ENCODE peak calls at places on chromosome 15, in eight cellular contexts. N is SJCRH30; I is substantia nigra; Z is left ventricle myocardium inferior; L is cardiac muscle cell; M is SK-N-SH; D is CD8-positive, alpha-beta T cell; H is HCT116. T is an unnamed sample.

GRCh38 chr15:100201376-100202280 is 140.1 kb downstream of the ADAMTS17 start:
- DNase-seq in N (no peak), I (no peak), D (peak), H (no peak), L (no peak), Z (no peak), M (peak), T (no peak)

GRCh38 chr15:57382222-57382621 is 5.9 kb downstream of the CGNL1 start:
- DNase-seq in N (peak), Z (no peak), M (no peak), D (no peak), I (no peak), L (no peak), H (no peak), T (peak)

GRCh38 chr15:74631935-74632560 is 16.4 kb downstream of the CLK3 start:
- DNase-seq in I (peak), H (no peak), L (peak), Z (peak), N (peak), M (peak), D (peak), T (peak)

GRCh38 chr15:69265347-69265955 is 33.3 kb upstream of the PAQR5 start:
- DNase-seq in L (peak), M (no peak), D (no peak), H (peak), N (peak), I (no peak), Z (no peak), T (no peak)

GRCh38 chr15:82970078-82970686 is 15.8 kb upstream of the RAMAC start:
- DNase-seq in H (no peak), L (no peak), M (peak), N (no peak), D (no peak), Z (no peak), I (no peak), T (no peak)

GRCh38 chr15:50066202-50066601 is 52.8 kb downstream of the ATP8B4 start:
- DNase-seq in L (peak), M (no peak), I (no peak), H (no peak), D (no peak), N (no peak), Z (no peak), T (no peak)

GRCh38 chr15:70526221-70526973 is 237.0 kb downstream of the UACA start:
- DNase-seq in I (no peak), D (peak), M (peak), N (peak), Z (no peak), H (peak), L (peak), T (no peak)

GRCh38 chr15:66917904-66918448 is 147.4 kb upstream of the SMAD3 start:
- DNase-seq in I (no peak), H (no peak), M (no peak), Z (no peak), N (no peak), D (no peak), L (no peak), T (no peak)

GRCh38 chr15:41940441-41940857 is 31.9 kb downstream of the EHD4 start:
- DNase-seq in L (peak), Z (no peak), M (no peak), I (no peak), D (peak), H (peak), N (peak), T (no peak)

GRCh38 chr15:44775923-44776322 is 39.6 kb downstream of the TRIM69 start:
- DNase-seq in D (no peak), M (peak), I (peak), Z (no peak), N (peak), L (peak), H (no peak), T (no peak)

GRCh38 chr15:34154725-34155204 is 52.9 kb downstream of the PGBD4 start:
- DNase-seq in N (no peak), M (no peak), I (no peak), Z (no peak), D (no peak), L (peak), H (peak), T (no peak)

GRCh38 chr15:98866503-98866902 is 141.1 kb downstream of the PGPEP1L start:
- DNase-seq in I (peak), M (peak), N (no peak), Z (no peak), H (no peak), L (peak), D (no peak), T (no peak)

GRCh38 chr15:50798684-50799083 is 33.2 kb upstream of the SPPL2A start:
- DNase-seq in L (no peak), H (no peak), M (no peak), Z (no peak), I (no peak), N (no peak), D (no peak), T (no peak)

GRCh38 chr15:71440479-71441071 is 325.3 kb downstream of the THSD4 start:
- DNase-seq in M (peak), L (peak), D (no peak), Z (no peak), N (peak), I (no peak), H (peak), T (no peak)

GRCh38 chr15:71118345-71118744 is 3.1 kb downstream of the THSD4 start:
- DNase-seq in D (no peak), L (no peak), H (no peak), M (no peak), N (no peak), I (no peak), Z (no peak), T (no peak)

GRCh38 chr15:67915374-67916050 is 75.7 kb upstream of the RNU6-1 start:
- DNase-seq in I (peak), N (peak), Z (peak), D (no peak), H (no peak), M (no peak), L (peak), T (no peak)

DNA sequence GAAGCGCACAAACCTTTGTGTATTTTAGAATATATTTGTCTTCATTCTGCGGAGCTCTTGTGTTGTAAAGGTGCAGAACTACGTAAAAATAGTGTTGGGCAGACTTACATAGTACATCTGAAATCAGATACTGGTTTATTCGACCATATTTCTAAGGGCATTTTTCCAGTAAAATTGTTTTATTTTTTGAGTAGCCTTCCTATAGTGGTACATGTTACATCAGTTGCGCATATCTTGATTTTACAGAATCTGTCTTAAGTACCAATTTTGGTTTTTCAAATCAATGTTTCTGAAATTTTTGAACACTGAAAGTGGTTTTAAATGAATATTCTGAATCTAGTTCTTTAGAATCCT is 15.7 kb upstream of the CHD2 start:
- DNase-seq in I (no peak), N (no peak), Z (no peak), H (no peak), L (peak), D (no peak), M (no peak), T (no peak)
- H3K27ac ChIP-seq in I (peak), N (peak), Z (peak), H (peak), L (peak), D (peak), M (peak), T (peak)

DNA sequence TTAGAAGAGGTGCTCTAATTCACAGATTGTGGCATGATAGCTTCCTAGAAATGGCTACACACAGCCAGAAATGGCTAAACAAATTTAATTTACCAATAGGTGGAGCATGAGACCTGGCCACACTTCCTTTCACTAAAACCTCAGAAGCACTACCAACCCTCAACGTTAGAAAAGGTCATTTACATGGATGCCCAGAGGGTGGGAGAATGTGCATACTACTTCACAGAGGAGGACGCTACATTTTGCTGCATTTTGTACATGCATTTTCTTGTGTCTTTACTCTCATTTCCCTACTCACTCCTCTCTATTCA is 40.2 kb downstream of the C2CD4B start:
- DNase-seq in Z (no peak), L (no peak), N (no peak), M (no peak), I (no peak), D (no peak), H (no peak), T (no peak)
- H3K27ac ChIP-seq in Z (peak), L (no peak), N (no peak), M (no peak), I (no peak), D (no peak), H (no peak), T (no peak)

GRCh38 chr15:65072027-65072426 is 4.2 kb upstream of the RASL12 start:
- DNase-seq in D (no peak), N (no peak), H (no peak), M (no peak), I (no peak), Z (peak), L (peak), T (no peak)
- H3K27ac ChIP-seq in D (no peak), N (no peak), H (no peak), M (no peak), I (no peak), Z (peak), L (no peak), T (no peak)

GRCh38 chr15:64760056-64760455 is 15.3 kb downstream of the RBPMS2 start:
- DNase-seq in N (no peak), I (no peak), L (no peak), Z (no peak), D (no peak), M (no peak), H (no peak), T (no peak)

GRCh38 chr15:64762546-64762945 is 12.8 kb downstream of the RBPMS2 start:
- DNase-seq in H (no peak), L (no peak), M (no peak), N (no peak), I (no peak), Z (no peak), D (no peak), T (no peak)

GRCh38 chr15:64763462-64763861 is 11.9 kb downstream of the RBPMS2 start:
- DNase-seq in I (no peak), H (no peak), Z (no peak), L (no peak), N (no peak), M (no peak), D (no peak), T (no peak)

GRCh38 chr15:64763021-64763420 is 12.4 kb downstream of the RBPMS2 start:
- DNase-seq in D (no peak), L (no peak), Z (no peak), M (no peak), N (no peak), H (no peak), I (no peak), T (no peak)

GRCh38 chr15:64761156-64761555 is 14.2 kb downstream of the RBPMS2 start:
- DNase-seq in D (no peak), N (no peak), L (no peak), M (no peak), H (no peak), I (no peak), Z (no peak), T (no peak)
- H3K27ac ChIP-seq in D (no peak), N (no peak), L (peak), M (no peak), H (no peak), I (no peak), Z (peak), T (no peak)

GRCh38 chr15:31268108-31268501 is 58.5 kb upstream of the KLF13 start:
- DNase-seq in I (no peak), D (no peak), L (no peak), Z (peak), N (no peak), M (no peak), H (no peak), T (no peak)
- H3K27ac ChIP-seq in I (peak), D (no peak), L (no peak), Z (no peak), N (no peak), M (no peak), H (no peak), T (peak)

GRCh38 chr15:56042982-56043980 is 49.9 kb upstream of the NEDD4 start:
- DNase-seq in D (peak), H (no peak), N (no peak), L (no peak), I (no peak), M (no peak), Z (no peak), T (no peak)
- H3K27ac ChIP-seq in D (peak), H (no peak), N (peak), L (no peak), I (no peak), M (peak), Z (peak), T (no peak)

DNA sequence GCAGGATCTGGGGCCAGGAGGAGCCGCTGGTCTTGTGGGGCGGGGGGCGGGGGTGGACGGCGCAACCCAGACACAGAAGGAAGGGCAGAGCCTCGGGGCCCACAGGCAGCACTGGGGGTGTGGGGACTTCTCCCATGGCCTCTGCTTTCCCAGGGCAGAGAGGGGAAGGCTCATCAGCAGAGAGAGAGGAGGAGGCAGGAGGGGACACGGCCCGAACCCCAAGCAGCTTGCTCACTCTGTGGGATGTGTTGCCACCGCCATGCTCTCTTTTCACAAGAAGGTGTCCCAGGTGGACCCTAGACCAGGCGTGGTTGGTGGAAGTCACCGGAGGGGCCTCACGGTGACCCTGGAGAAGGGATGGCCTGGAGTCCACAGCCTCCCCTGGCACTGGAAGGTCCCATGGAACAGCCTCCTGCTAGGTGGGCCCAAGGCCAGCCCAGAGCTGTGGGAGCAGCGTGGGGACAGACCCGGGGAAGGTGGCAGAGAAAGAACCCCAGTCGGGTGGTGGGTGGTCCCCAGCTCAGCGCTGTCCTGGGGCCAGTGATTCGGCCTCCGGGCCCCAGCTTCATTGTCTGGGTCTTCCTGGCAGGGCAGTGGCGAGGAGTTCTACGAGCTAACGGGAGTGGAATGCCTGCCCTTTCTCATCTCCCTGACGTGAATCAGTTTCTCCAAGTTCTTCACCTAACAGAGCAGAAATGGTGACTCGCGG is 46.8 kb upstream of the PCSK6 start:
- DNase-seq in H (no peak), Z (no peak), N (no peak), M (peak), D (peak), I (no peak), L (no peak), T (no peak)
- H3K27ac ChIP-seq in H (no peak), Z (no peak), N (no peak), M (no peak), D (no peak), I (no peak), L (no peak), T (no peak)

GRCh38 chr15:101463265-101463664 is 26.2 kb downstream of the PCSK6 start:
- DNase-seq in H (no peak), Z (no peak), D (no peak), L (no peak), M (no peak), N (no peak), I (no peak), T (no peak)
- H3K27ac ChIP-seq in H (no peak), Z (no peak), D (no peak), L (no peak), M (no peak), N (no peak), I (no peak), T (no peak)

T was measured in WERI-Rb-1.